ENCODE peak calls at places on chromosomes 13 and 19, in eight cellular contexts. One of them, this sample, is unnamed.

GRCh38 chr13:35699181-35699580 is 222.7 kb upstream of the MAB21L1 start:
- DNase-seq in GM12878: no peak
- DNase-seq in heart left ventricle: no peak
- DNase-seq in astrocyte: peak; percentile 68
- DNase-seq in heart right ventricle: no peak
- DNase-seq in left ventricle myocardium inferior: no peak
- DNase-seq in breast epithelium: no peak
- DNase-seq in SJSA1: peak; percentile 52
- DNase-seq in this sample: peak; percentile 71

GRCh38 chr19:32910874-32911273 is 41.3 kb upstream of the SLC7A9 start:
- DNase-seq in GM12878: no peak
- DNase-seq in heart left ventricle: no peak
- DNase-seq in astrocyte: no peak
- DNase-seq in heart right ventricle: no peak
- DNase-seq in left ventricle myocardium inferior: no peak
- DNase-seq in breast epithelium: no peak
- DNase-seq in SJSA1: peak; percentile 92
- DNase-seq in this sample: no peak

GRCh38 chr19:31220540-31220939 is 128.7 kb downstream of the TSHZ3 start:
- DNase-seq in GM12878: no peak
- DNase-seq in heart left ventricle: no peak
- DNase-seq in astrocyte: no peak
- DNase-seq in heart right ventricle: no peak
- DNase-seq in left ventricle myocardium inferior: no peak
- DNase-seq in breast epithelium: no peak
- DNase-seq in SJSA1: no peak
- DNase-seq in this sample: no peak

GRCh38 chr19:5075603-5076002 is 106.7 kb downstream of the KDM4B start:
- DNase-seq in GM12878: no peak
- DNase-seq in heart left ventricle: no peak
- DNase-seq in astrocyte: no peak
- DNase-seq in heart right ventricle: no peak
- DNase-seq in left ventricle myocardium inferior: no peak
- DNase-seq in breast epithelium: no peak
- DNase-seq in SJSA1: no peak
- DNase-seq in this sample: no peak

GRCh38 chr13:95354680-95355487 is 53.6 kb upstream of the ABCC4 start:
- DNase-seq in GM12878: no peak
- DNase-seq in heart left ventricle: no peak
- DNase-seq in astrocyte: no peak
- DNase-seq in heart right ventricle: no peak
- DNase-seq in left ventricle myocardium inferior: no peak
- DNase-seq in breast epithelium: no peak
- DNase-seq in SJSA1: no peak
- DNase-seq in this sample: no peak

GRCh38 chr13:70896136-70896535 is 787.9 kb upstream of the KLHL1 start:
- DNase-seq in GM12878: no peak
- DNase-seq in heart left ventricle: no peak
- DNase-seq in astrocyte: no peak
- DNase-seq in heart right ventricle: no peak
- DNase-seq in left ventricle myocardium inferior: no peak
- DNase-seq in breast epithelium: no peak
- DNase-seq in SJSA1: no peak
- DNase-seq in this sample: no peak

GRCh38 chr13:41859555-41859954 is 101.4 kb downstream of the VWA8 start:
- DNase-seq in GM12878: no peak
- DNase-seq in heart left ventricle: no peak
- DNase-seq in astrocyte: no peak
- DNase-seq in heart right ventricle: no peak
- DNase-seq in left ventricle myocardium inferior: no peak
- DNase-seq in breast epithelium: no peak
- DNase-seq in SJSA1: no peak
- DNase-seq in this sample: no peak

GRCh38 chr13:114148521-114148855 is 16.1 kb upstream of the RASA3 start:
- DNase-seq in GM12878: peak; percentile 74
- DNase-seq in heart left ventricle: no peak
- DNase-seq in astrocyte: no peak
- DNase-seq in heart right ventricle: no peak
- DNase-seq in left ventricle myocardium inferior: no peak
- DNase-seq in breast epithelium: no peak
- DNase-seq in SJSA1: no peak
- DNase-seq in this sample: no peak

GRCh38 chr19:10193666-10194499 is 870 bp downstream of the DNMT1 start:
- DNase-seq in GM12878: no peak
- DNase-seq in heart left ventricle: peak; percentile 59
- DNase-seq in astrocyte: peak; percentile 58
- DNase-seq in heart right ventricle: no peak
- DNase-seq in left ventricle myocardium inferior: no peak
- DNase-seq in breast epithelium: no peak
- DNase-seq in SJSA1: peak; percentile 90
- DNase-seq in this sample: peak; percentile 81

GRCh38 chr13:110949116-110949515 is 34.2 kb upstream of the ANKRD10 start:
- DNase-seq in GM12878: no peak
- DNase-seq in heart left ventricle: no peak
- DNase-seq in astrocyte: no peak
- DNase-seq in heart right ventricle: no peak
- DNase-seq in left ventricle myocardium inferior: no peak
- DNase-seq in breast epithelium: no peak
- DNase-seq in SJSA1: no peak
- DNase-seq in this sample: no peak

GRCh38 chr13:36282818-36283432 is 14.7 kb downstream of the CCDC169 start:
- DNase-seq in GM12878: no peak
- DNase-seq in heart left ventricle: no peak
- DNase-seq in astrocyte: peak; percentile 28
- DNase-seq in heart right ventricle: no peak
- DNase-seq in left ventricle myocardium inferior: no peak
- DNase-seq in breast epithelium: no peak
- DNase-seq in SJSA1: peak; percentile 21
- DNase-seq in this sample: no peak

GRCh38 chr19:48874309-48875135 is 2.3 kb downstream of the PPP1R15A start:
- DNase-seq in GM12878: no peak
- DNase-seq in heart left ventricle: peak; percentile 44
- DNase-seq in astrocyte: peak; percentile 66
- DNase-seq in heart right ventricle: no peak
- DNase-seq in left ventricle myocardium inferior: no peak
- DNase-seq in breast epithelium: no peak
- DNase-seq in SJSA1: no peak
- DNase-seq in this sample: peak; percentile 81

GRCh38 chr13:23771966-23772365 is 117.2 kb downstream of the MIPEP start:
- DNase-seq in GM12878: no peak
- DNase-seq in heart left ventricle: no peak
- DNase-seq in astrocyte: peak; percentile 28
- DNase-seq in heart right ventricle: no peak
- DNase-seq in left ventricle myocardium inferior: no peak
- DNase-seq in breast epithelium: no peak
- DNase-seq in SJSA1: no peak
- DNase-seq in this sample: no peak

GRCh38 chr19:46635920-46636761 is at the start of gene GNG8:
- DNase-seq in GM12878: no peak
- DNase-seq in heart left ventricle: no peak
- DNase-seq in astrocyte: no peak
- DNase-seq in heart right ventricle: no peak
- DNase-seq in left ventricle myocardium inferior: no peak
- DNase-seq in breast epithelium: no peak
- DNase-seq in SJSA1: no peak
- DNase-seq in this sample: no peak

GRCh38 chr13:47211106-47211505 is 314.3 kb upstream of the HTR2A start:
- DNase-seq in GM12878: no peak
- DNase-seq in heart left ventricle: no peak
- DNase-seq in astrocyte: peak; percentile 47
- DNase-seq in heart right ventricle: no peak
- DNase-seq in left ventricle myocardium inferior: no peak
- DNase-seq in breast epithelium: no peak
- DNase-seq in SJSA1: peak; percentile 38
- DNase-seq in this sample: peak; percentile 17

GRCh38 chr19:54137114-54137912 is at the start of gene CNOT3:
- DNase-seq in GM12878: peak; percentile 100
- DNase-seq in heart left ventricle: peak; percentile 100
- DNase-seq in astrocyte: peak; percentile 100
- DNase-seq in heart right ventricle: peak; percentile 100
- DNase-seq in left ventricle myocardium inferior: peak; percentile 99
- DNase-seq in breast epithelium: peak; percentile 100
- DNase-seq in SJSA1: peak; percentile 100
- DNase-seq in this sample: peak; percentile 100

GRCh38 chr19:54136086-54136863 is 1.3 kb upstream of the CNOT3 start:
- DNase-seq in GM12878: no peak
- DNase-seq in heart left ventricle: no peak
- DNase-seq in astrocyte: no peak
- DNase-seq in heart right ventricle: no peak
- DNase-seq in left ventricle myocardium inferior: no peak
- DNase-seq in breast epithelium: no peak
- DNase-seq in SJSA1: peak; percentile 35
- DNase-seq in this sample: peak; percentile 26

DNA sequence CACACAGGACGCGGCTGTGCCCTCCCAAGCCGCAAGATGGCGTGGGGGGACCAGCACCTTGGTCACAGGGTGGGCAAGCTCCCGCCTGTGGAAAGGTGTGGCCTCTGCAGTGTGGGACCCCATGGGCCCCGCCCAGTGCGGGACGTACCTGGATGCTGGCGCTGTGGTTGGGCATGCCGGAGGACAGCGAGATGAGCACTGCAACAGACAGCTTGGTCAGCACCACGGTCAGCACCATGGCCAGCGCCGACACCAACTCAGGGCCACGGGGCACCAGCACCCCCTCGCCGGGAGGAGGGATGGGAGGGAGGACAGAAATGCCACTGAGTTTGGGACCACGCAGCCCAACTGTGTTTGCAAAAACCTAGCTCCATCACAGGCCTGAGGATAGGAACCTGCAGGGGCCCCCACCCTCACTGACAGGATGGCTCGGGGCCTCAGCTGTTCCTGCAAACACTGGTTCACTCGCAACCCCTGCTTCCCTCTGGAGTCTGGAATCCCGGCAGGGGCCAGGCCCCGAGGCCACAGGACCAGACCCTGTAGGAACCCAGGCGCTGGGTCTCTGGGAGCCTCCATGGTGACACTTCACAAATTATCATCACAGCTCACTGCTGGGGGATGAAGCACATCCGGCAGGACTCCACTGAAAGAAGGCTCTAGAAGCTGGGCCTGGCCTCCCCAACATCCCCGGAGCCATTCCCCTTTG is 27.1 kb downstream of the IZUMO4 start:
- DNase-seq in GM12878: no peak
- DNase-seq in heart left ventricle: no peak
- DNase-seq in astrocyte: no peak
- DNase-seq in heart right ventricle: no peak
- DNase-seq in left ventricle myocardium inferior: no peak
- DNase-seq in breast epithelium: no peak
- DNase-seq in SJSA1: no peak
- DNase-seq in this sample: no peak
- H3K36me3 ChIP-seq in GM12878: peaks cover 6% of the 10 kb centered on the region
- H3K36me3 ChIP-seq in heart left ventricle: peaks cover 86% of the 10 kb centered on the region
- H3K36me3 ChIP-seq in astrocyte: peaks cover 15% of the 10 kb centered on the region
- H3K36me3 ChIP-seq in heart right ventricle: peaks cover 19% of the 10 kb centered on the region
- H3K36me3 ChIP-seq in left ventricle myocardium inferior: peaks cover 83% of the 10 kb centered on the region
- H3K36me3 ChIP-seq in breast epithelium: peaks cover 9% of the 10 kb centered on the region
- H3K36me3 ChIP-seq in SJSA1: peaks cover 76% of the 10 kb centered on the region
- H3K36me3 ChIP-seq in this sample: peaks cover 2% of the 10 kb centered on the region

GRCh38 chr13:43127103-43127817 is 103.9 kb downstream of the DNAJC15 start:
- DNase-seq in GM12878: no peak
- DNase-seq in heart left ventricle: peak; percentile 31
- DNase-seq in astrocyte: no peak
- DNase-seq in heart right ventricle: no peak
- DNase-seq in left ventricle myocardium inferior: no peak
- DNase-seq in breast epithelium: no peak
- DNase-seq in SJSA1: no peak
- DNase-seq in this sample: no peak

GRCh38 chr13:43127827-43128226 is 104.4 kb downstream of the DNAJC15 start:
- DNase-seq in GM12878: no peak
- DNase-seq in heart left ventricle: no peak
- DNase-seq in astrocyte: no peak
- DNase-seq in heart right ventricle: no peak
- DNase-seq in left ventricle myocardium inferior: no peak
- DNase-seq in breast epithelium: no peak
- DNase-seq in SJSA1: no peak
- DNase-seq in this sample: no peak

GRCh38 chr13:43129021-43129420 is 105.6 kb downstream of the DNAJC15 start:
- DNase-seq in GM12878: no peak
- DNase-seq in heart left ventricle: no peak
- DNase-seq in astrocyte: no peak
- DNase-seq in heart right ventricle: no peak
- DNase-seq in left ventricle myocardium inferior: no peak
- DNase-seq in breast epithelium: no peak
- DNase-seq in SJSA1: no peak
- DNase-seq in this sample: no peak

GRCh38 chr13:43128504-43128929 is 105.1 kb downstream of the DNAJC15 start:
- DNase-seq in GM12878: no peak
- DNase-seq in heart left ventricle: peak; percentile 32
- DNase-seq in astrocyte: no peak
- DNase-seq in heart right ventricle: peak; percentile 9
- DNase-seq in left ventricle myocardium inferior: no peak
- DNase-seq in breast epithelium: no peak
- DNase-seq in SJSA1: no peak
- DNase-seq in this sample: no peak

GRCh38 chr13:43129511-43130130 is 106.2 kb downstream of the DNAJC15 start:
- DNase-seq in GM12878: no peak
- DNase-seq in heart left ventricle: no peak
- DNase-seq in astrocyte: peak; percentile 16
- DNase-seq in heart right ventricle: no peak
- DNase-seq in left ventricle myocardium inferior: no peak
- DNase-seq in breast epithelium: no peak
- DNase-seq in SJSA1: no peak
- DNase-seq in this sample: no peak
- H3K4me3 ChIP-seq in GM12878: no peak overlapping the region
- H3K4me3 ChIP-seq in heart left ventricle: no peak overlapping the region
- H3K4me3 ChIP-seq in astrocyte: no peak overlapping the region
- H3K4me3 ChIP-seq in heart right ventricle: no peak overlapping the region
- H3K4me3 ChIP-seq in left ventricle myocardium inferior: no peak overlapping the region
- H3K4me3 ChIP-seq in breast epithelium: no peak overlapping the region
- H3K4me3 ChIP-seq in SJSA1: no peak overlapping the region
- H3K4me3 ChIP-seq in this sample: no peak overlapping the region

DNA sequence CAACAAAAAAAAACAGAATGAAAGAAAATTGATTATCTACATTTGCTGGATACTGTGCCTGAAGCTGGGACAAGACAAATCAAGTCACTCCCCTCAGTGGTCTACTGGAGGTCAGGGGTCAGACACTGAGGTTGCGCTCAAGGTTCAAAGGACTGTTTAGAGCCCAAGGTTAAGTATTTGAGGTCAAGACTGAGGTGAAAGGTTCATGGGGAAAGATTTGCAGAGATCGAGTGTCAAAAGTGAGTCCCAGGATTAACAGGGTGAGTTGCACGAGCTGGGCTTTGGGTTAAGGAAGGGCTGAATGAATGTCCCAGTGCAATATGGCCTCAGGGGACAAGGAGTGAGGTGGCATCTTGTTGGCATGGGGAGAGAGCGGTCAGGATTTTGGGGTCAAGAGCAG is 3.4 kb upstream of the TOMM40 start:
- DNase-seq in GM12878: no peak
- DNase-seq in heart left ventricle: no peak
- DNase-seq in astrocyte: no peak
- DNase-seq in heart right ventricle: no peak
- DNase-seq in left ventricle myocardium inferior: no peak
- DNase-seq in breast epithelium: no peak
- DNase-seq in SJSA1: no peak
- DNase-seq in this sample: no peak
- H3K36me3 ChIP-seq in GM12878: no peaks in the 10 kb centered on the region
- H3K36me3 ChIP-seq in heart left ventricle: peaks cover 55% of the 10 kb centered on the region
- H3K36me3 ChIP-seq in astrocyte: peaks cover 12% of the 10 kb centered on the region
- H3K36me3 ChIP-seq in heart right ventricle: peaks cover 6% of the 10 kb centered on the region
- H3K36me3 ChIP-seq in left ventricle myocardium inferior: peaks cover 44% of the 10 kb centered on the region
- H3K36me3 ChIP-seq in breast epithelium: no peaks in the 10 kb centered on the region
- H3K36me3 ChIP-seq in SJSA1: peaks cover 73% of the 10 kb centered on the region
- H3K36me3 ChIP-seq in this sample: peaks cover 15% of the 10 kb centered on the region

GRCh38 chr13:59687028-59687427 is 476.7 kb downstream of the DIAPH3 start:
- DNase-seq in GM12878: no peak
- DNase-seq in heart left ventricle: no peak
- DNase-seq in astrocyte: no peak
- DNase-seq in heart right ventricle: no peak
- DNase-seq in left ventricle myocardium inferior: no peak
- DNase-seq in breast epithelium: no peak
- DNase-seq in SJSA1: no peak
- DNase-seq in this sample: no peak
- H3K4me3 ChIP-seq in GM12878: no peak overlapping the region
- H3K4me3 ChIP-seq in heart left ventricle: no peak overlapping the region
- H3K4me3 ChIP-seq in astrocyte: no peak overlapping the region
- H3K4me3 ChIP-seq in heart right ventricle: no peak overlapping the region
- H3K4me3 ChIP-seq in left ventricle myocardium inferior: no peak overlapping the region
- H3K4me3 ChIP-seq in breast epithelium: no peak overlapping the region
- H3K4me3 ChIP-seq in SJSA1: no peak overlapping the region
- H3K4me3 ChIP-seq in this sample: no peak overlapping the region

This sample was measured in MG63.